ENCODE peak calls at places on chromosomes 6 and 20, in four cellular contexts. G is heart right ventricle, F is brain microvascular endothelial cell, Q is thoracic aorta. C is an unnamed sample.

GRCh38 chr6:16471222-16471784 is 232.9 kb downstream of the GMPR start:
- DNase-seq in F (peak), Q (no peak), G (no peak), C (no peak)

GRCh38 chr6:71280701-71281100 is 7.9 kb upstream of the OGFRL1 start:
- DNase-seq in F (no peak), G (no peak), Q (no peak), C (no peak)

GRCh38 chr6:73585566-73586415 is 65.0 kb upstream of the EEF1A1 start:
- DNase-seq in Q (no peak), G (peak), F (peak), C (no peak)

GRCh38 chr6:32854376-32855178 is 585 bp downstream of the PSMB9 start:
- DNase-seq in F (no peak), Q (no peak), G (peak), C (peak)

GRCh38 chr6:45466686-45467085 is 89.0 kb upstream of the SUPT3H start:
- DNase-seq in Q (no peak), F (no peak), G (no peak), C (no peak)

GRCh38 chr6:148037496-148037895 is 305.1 kb upstream of the SASH1 start:
- DNase-seq in Q (no peak), G (no peak), F (no peak), C (no peak)

GRCh38 chr6:165926378-165926777 is 241.3 kb downstream of the TBXT start:
- DNase-seq in Q (no peak), G (no peak), F (no peak), C (no peak)

GRCh38 chr20:1281279-1282057 is 15.4 kb downstream of the SNPH start:
- DNase-seq in G (no peak), Q (no peak), F (no peak), C (no peak)

GRCh38 chr6:149450679-149451360 is 34.0 kb downstream of the ZC3H12D start:
- DNase-seq in F (no peak), Q (no peak), G (peak), C (no peak)

GRCh38 chr20:13625241-13625981 is 13.3 kb downstream of the TASP1 start:
- DNase-seq in Q (no peak), F (no peak), G (no peak), C (no peak)

GRCh38 chr20:61387204-61387958 is 135.3 kb downstream of the CDH4 start:
- DNase-seq in F (peak), G (no peak), Q (no peak), C (peak)

GRCh38 chr6:30513451-30513850 is 24.1 kb downstream of the HLA-E start:
- DNase-seq in F (no peak), G (no peak), Q (no peak), C (no peak)

GRCh38 chr6:74356385-74356784 is 660.4 kb downstream of the CD109 start:
- DNase-seq in G (no peak), Q (no peak), F (peak), C (no peak)

GRCh38 chr6:87421576-87421975 is 13.8 kb downstream of the CFAP206 start:
- DNase-seq in F (no peak), Q (no peak), G (no peak), C (no peak)

GRCh38 chr6:139219271-139219729 is 72.5 kb downstream of the TXLNB start:
- DNase-seq in Q (peak), F (peak), G (peak), C (peak)

GRCh38 chr6:133890941-133891813 is 2.3 kb downstream of the TCF21 start:
- DNase-seq in G (peak), Q (no peak), F (no peak), C (no peak)

GRCh38 chr6:5181494-5182287 is 79.1 kb downstream of the LYRM4 start:
- DNase-seq in Q (no peak), F (no peak), G (no peak), C (no peak)

GRCh38 chr6:136614994-136615393 is 64.8 kb upstream of the MAP7 start:
- DNase-seq in F (no peak), G (no peak), Q (no peak), C (no peak)

GRCh38 chr20:32674362-32674789 is 635 bp upstream of the C20orf203 start:
- DNase-seq in G (no peak), Q (no peak), F (peak), C (no peak)

GRCh38 chr20:3613821-3614440 is 49.3 kb downstream of the GFRA4 start:
- DNase-seq in F (peak), Q (no peak), G (no peak), C (no peak)

GRCh38 chr20:8331740-8332412 is 199.8 kb downstream of the PLCB1 start:
- DNase-seq in G (no peak), F (peak), Q (no peak), C (no peak)

GRCh38 chr20:1877604-1878195 is 17.5 kb upstream of the SIRPA start:
- DNase-seq in F (no peak), G (no peak), Q (no peak), C (no peak)

GRCh38 chr6:11433860-11434259 is 103.7 kb upstream of the TMEM170B start:
- DNase-seq in Q (no peak), F (no peak), G (no peak), C (no peak)

GRCh38 chr6:11432713-11433450 is 104.7 kb upstream of the TMEM170B start:
- DNase-seq in G (no peak), Q (no peak), F (peak), C (no peak)

GRCh38 chr6:11432091-11432490 is 105.5 kb upstream of the TMEM170B start:
- DNase-seq in G (no peak), F (no peak), Q (no peak), C (no peak)

GRCh38 chr6:11436508-11437096 is 100.9 kb upstream of the TMEM170B start:
- DNase-seq in Q (no peak), F (no peak), G (no peak), C (no peak)

GRCh38 chr6:11434565-11435326 is 102.8 kb upstream of the TMEM170B start:
- DNase-seq in F (peak), Q (peak), G (no peak), C (no peak)
- H3K27ac ChIP-seq in F (peak), Q (peak), G (no peak), C (no peak)

DNA sequence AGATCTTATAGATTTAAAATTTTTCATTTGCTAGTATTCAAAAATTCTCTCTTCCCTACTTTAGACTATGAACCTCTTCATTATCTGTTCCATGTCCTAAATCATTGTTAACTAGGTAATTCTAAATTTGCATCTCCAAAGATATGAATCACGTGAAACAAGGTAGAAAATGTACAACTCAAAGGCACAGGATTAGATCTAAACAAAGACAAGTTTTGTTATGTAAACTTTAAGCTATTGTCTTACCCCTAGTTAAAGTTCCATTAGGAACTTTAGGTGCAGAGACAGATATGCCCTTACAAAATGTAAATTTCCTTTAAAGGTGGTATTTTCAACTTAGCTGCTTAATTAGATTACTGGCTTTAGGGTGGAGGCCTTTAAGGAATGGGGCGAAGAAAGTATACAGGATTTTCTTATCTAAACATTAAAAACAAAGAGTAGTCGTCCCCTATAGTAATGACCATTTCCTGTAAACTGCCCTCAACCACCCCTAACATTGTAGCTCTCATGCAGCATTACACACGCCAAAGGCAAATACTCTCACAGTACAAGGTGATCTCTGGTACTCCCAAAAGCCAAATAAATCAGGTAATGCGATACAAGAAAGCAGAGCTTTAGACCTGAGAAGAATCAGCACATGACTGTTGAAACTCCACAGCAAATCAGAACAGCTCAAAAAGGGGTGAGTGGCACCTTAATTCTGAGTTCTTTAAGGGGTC is 57.4 kb upstream of the MRAP2 start:
- DNase-seq in F (no peak), G (no peak), Q (no peak), C (no peak)
- H3K27ac ChIP-seq in F (no peak), G (no peak), Q (no peak), C (no peak)

DNA sequence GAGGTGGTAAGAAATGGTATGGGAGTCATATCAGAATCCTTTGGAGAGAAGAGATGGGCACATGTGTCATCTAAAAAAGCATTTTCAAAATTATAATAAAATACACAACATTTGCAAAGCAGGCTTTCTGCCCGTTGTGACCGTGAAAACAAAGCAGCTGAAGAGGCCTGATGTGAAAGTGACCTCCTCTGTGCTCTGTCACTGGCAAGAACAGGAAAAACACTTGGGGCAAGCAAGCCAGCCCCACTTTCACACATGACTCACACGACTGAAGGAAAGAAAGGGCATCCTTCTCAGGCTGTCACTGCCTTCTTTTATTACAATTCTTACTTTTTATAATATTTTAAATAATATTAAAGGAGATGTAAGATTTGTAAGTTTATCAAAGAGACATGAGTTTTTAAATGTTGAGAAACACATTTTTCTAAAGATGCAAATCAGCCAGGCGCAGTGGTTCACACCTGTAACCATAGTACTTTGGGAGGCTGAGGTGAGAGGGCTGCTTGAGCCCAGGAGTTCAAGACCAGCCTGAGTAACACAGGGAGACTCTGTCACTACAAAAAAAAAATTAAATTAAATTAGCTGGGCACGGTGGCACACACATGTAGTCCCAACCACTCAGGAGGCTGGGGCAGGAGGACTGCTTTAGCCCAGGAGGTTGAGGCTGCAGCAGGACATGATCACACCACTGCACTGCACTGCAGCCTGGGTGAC is 143.7 kb downstream of the BTBD9 start:
- DNase-seq in F (peak), Q (no peak), G (no peak), C (peak)
- H3K27ac ChIP-seq in F (no peak), Q (no peak), G (no peak), C (no peak)

GRCh38 chr6:157679605-157680580 is 143.2 kb upstream of the SNX9 start:
- DNase-seq in Q (no peak), G (no peak), F (no peak), C (no peak)
- H3K27ac ChIP-seq in Q (no peak), G (no peak), F (no peak), C (no peak)

GRCh38 chr6:2952557-2953095 is 18.7 kb downstream of the SERPINB6 start:
- DNase-seq in Q (peak), F (peak), G (peak), C (peak)
- H3K27ac ChIP-seq in Q (peak), F (peak), G (peak), C (peak)

GRCh38 chr20:24478584-24478983 is 9.2 kb downstream of the SYNDIG1 start:
- DNase-seq in G (no peak), Q (no peak), F (no peak), C (no peak)
- H3K27ac ChIP-seq in G (no peak), Q (no peak), F (no peak), C (peak)

GRCh38 chr6:11606287-11606686 is 68.7 kb downstream of the TMEM170B start:
- DNase-seq in F (no peak), Q (no peak), G (no peak), C (no peak)

GRCh38 chr6:11608600-11609323 is 71.2 kb downstream of the TMEM170B start:
- DNase-seq in Q (no peak), G (no peak), F (no peak), C (no peak)

GRCh38 chr6:11609324-11610071 is 71.9 kb downstream of the TMEM170B start:
- DNase-seq in Q (peak), F (peak), G (peak), C (peak)

GRCh38 chr6:11605507-11605905 is 68.0 kb downstream of the TMEM170B start:
- DNase-seq in Q (no peak), F (no peak), G (no peak), C (no peak)

GRCh38 chr6:11607381-11607780 is 69.8 kb downstream of the TMEM170B start:
- DNase-seq in Q (no peak), G (no peak), F (no peak), C (no peak)
- H3K27ac ChIP-seq in Q (peak), G (no peak), F (no peak), C (no peak)

GRCh38 chr6:12331474-12331873 is 41.3 kb downstream of the EDN1 start:
- DNase-seq in G (no peak), Q (no peak), F (no peak), C (no peak)
- H3K27ac ChIP-seq in G (no peak), Q (peak), F (no peak), C (no peak)

DNA sequence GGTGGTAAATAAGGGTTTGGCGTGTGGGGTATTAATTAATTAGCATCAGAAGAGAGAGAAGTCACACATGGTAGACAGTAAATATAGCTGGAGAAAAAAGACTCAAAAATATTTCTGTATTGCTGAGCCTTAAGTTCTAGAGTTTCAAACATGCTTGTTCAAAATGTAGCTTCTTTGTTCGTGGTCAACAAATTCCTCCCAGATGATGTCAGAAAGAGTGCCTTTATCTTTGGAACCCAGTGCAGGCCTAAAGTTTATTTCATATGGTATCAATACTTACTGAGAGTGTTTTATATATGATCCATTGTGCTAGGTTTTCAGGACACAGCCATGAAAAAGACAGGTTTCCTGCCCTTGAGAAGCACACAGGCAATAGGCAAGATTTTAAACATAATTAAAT is 18.3 kb downstream of the MARCKS start:
- DNase-seq in Q (no peak), G (no peak), F (peak), C (no peak)
- H3K27ac ChIP-seq in Q (no peak), G (no peak), F (peak), C (no peak)

GRCh38 chr20:46683620-46683938 is 5.7 kb downstream of the TP53RK start:
- DNase-seq in G (no peak), Q (no peak), F (no peak), C (no peak)
- H3K27ac ChIP-seq in G (no peak), Q (no peak), F (no peak), C (no peak)